ENCODE peak calls at places on chromosomes 6 and 20, in nine cellular contexts. F, J, U, C, Q, X, O, S and Y are unnamed samples.

GRCh38 chr6:157821342-157822033 is 1.6 kb upstream of the SNX9 start:
- DNase-seq in O (no peak), F (no peak), X (no peak), Q (no peak), J (no peak), C (no peak), S (peak; percentile 40), U (no peak), Y (no peak)

GRCh38 chr6:108242259-108242658 is 18.6 kb downstream of the SNX3 start:
- DNase-seq in S (no peak), U (no peak), X (no peak), O (no peak), F (no peak), J (no peak), C (no peak), Q (no peak), Y (no peak)

GRCh38 chr6:7725849-7726415 is at the start of gene BMP6:
- DNase-seq in C (peak; percentile 90), O (peak; percentile 71), U (peak; percentile 87), J (peak; percentile 90), F (peak; percentile 95), Q (peak; percentile 88), S (peak; percentile 79), X (peak; percentile 71), Y (peak; percentile 81)

GRCh38 chr20:23867152-23867776 is 12.3 kb downstream of the CST5 start:
- DNase-seq in S (no peak), X (no peak), J (no peak), C (no peak), U (no peak), O (no peak), F (no peak), Q (no peak), Y (no peak)

GRCh38 chr6:130671119-130672104 is 155.8 kb upstream of the SMLR1 start:
- DNase-seq in S (peak; percentile 15), U (peak; percentile 73), J (peak; percentile 25), C (peak; percentile 16), Q (no peak), X (no peak), F (no peak), O (peak; percentile 56), Y (peak; percentile 39)

GRCh38 chr20:835220-836045 is 1.9 kb downstream of the FAM110A start:
- DNase-seq in S (no peak), J (peak; percentile 74), U (peak; percentile 70), Q (no peak), O (no peak), F (peak; percentile 86), C (peak; percentile 94), X (no peak), Y (no peak)

GRCh38 chr6:137904822-137905617 is 38.0 kb downstream of the TNFAIP3 start:
- DNase-seq in S (no peak), J (no peak), U (no peak), O (no peak), C (no peak), X (no peak), Q (peak; percentile 36), F (no peak), Y (peak; percentile 23)

GRCh38 chr6:122956376-122956775 is 39.7 kb upstream of the CLVS2 start:
- DNase-seq in X (no peak), Q (no peak), J (no peak), S (no peak), O (no peak), F (no peak), C (no peak), U (no peak), Y (no peak)

GRCh38 chr6:8530775-8531435 is 95.6 kb upstream of the SLC35B3 start:
- DNase-seq in J (no peak), Q (no peak), S (no peak), F (no peak), X (no peak), C (peak; percentile 9), O (no peak), U (no peak), Y (no peak)

GRCh38 chr6:147949981-147950622 is 392.5 kb upstream of the SASH1 start:
- DNase-seq in S (peak; percentile 35), O (no peak), Q (no peak), X (no peak), J (no peak), F (no peak), U (no peak), C (no peak), Y (no peak)

GRCh38 chr6:107731422-107732319 is 92.4 kb downstream of the SCML4 start:
- DNase-seq in Q (peak; percentile 46), O (no peak), X (no peak), C (no peak), U (no peak), F (no peak), S (no peak), J (no peak), Y (no peak)

GRCh38 chr6:40721252-40721936 is 134.2 kb upstream of the LRFN2 start:
- DNase-seq in Q (no peak), J (no peak), X (no peak), S (no peak), F (no peak), U (no peak), O (no peak), C (no peak), Y (no peak)

GRCh38 chr6:84065718-84066290 is 32.2 kb downstream of the MRAP2 start:
- DNase-seq in Q (no peak), F (no peak), S (peak; percentile 5), X (no peak), C (no peak), J (no peak), U (no peak), O (no peak), Y (no peak)

GRCh38 chr6:35298625-35299140 is 1.1 kb downstream of the DEF6 start:
- DNase-seq in O (no peak), X (no peak), J (no peak), F (no peak), S (no peak), U (no peak), Q (no peak), C (no peak), Y (no peak)

GRCh38 chr6:35300848-35301247 is 3.2 kb downstream of the DEF6 start:
- DNase-seq in C (no peak), J (no peak), S (no peak), O (no peak), U (no peak), F (peak; percentile 85), X (no peak), Q (no peak), Y (no peak)

GRCh38 chr6:35297541-35298481 is at the start of gene DEF6:
- DNase-seq in S (peak; percentile 82), C (peak; percentile 66), X (peak; percentile 81), U (peak; percentile 77), F (peak; percentile 97), J (peak; percentile 85), O (peak; percentile 64), Q (peak; percentile 89), Y (peak; percentile 80)

GRCh38 chr6:35296931-35297330 is 687 bp upstream of the DEF6 start:
- DNase-seq in X (no peak), O (no peak), S (no peak), F (no peak), U (no peak), C (no peak), Q (no peak), J (no peak), Y (no peak)

DNA sequence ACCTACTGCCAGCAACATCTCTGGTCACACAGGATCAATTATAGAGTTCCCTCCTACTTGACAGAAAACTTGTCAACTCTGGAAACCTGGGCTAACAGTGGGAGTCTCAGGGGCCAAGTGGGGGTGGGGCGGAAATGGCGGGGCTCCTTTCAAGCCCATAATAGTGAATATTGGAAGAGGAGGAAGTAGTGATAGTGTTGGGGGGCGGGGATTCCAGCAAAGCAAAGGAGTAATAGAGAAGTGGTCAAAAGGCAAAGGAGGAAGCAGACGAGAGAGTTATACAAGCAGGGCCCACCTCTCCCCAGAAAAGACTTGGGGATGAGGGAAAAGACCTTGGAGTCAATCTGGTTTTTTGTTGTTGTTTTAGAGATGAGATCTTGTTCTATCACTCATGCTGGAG is 2.1 kb downstream of the DEF6 start:
- DNase-seq in X (no peak), J (peak; percentile 55), Q (peak; percentile 64), F (peak; percentile 84), O (peak; percentile 48), S (no peak), U (no peak), C (peak; percentile 46), Y (no peak)
- H3K4me3 ChIP-seq in X (no peak overlapping the region), J (no peak overlapping the region), Q (no peak overlapping the region), F (peak overlapping the region; percentile 58), O (no peak overlapping the region), S (no peak overlapping the region), U (no peak overlapping the region), C (no peak overlapping the region), Y (no peak overlapping the region)

DNA sequence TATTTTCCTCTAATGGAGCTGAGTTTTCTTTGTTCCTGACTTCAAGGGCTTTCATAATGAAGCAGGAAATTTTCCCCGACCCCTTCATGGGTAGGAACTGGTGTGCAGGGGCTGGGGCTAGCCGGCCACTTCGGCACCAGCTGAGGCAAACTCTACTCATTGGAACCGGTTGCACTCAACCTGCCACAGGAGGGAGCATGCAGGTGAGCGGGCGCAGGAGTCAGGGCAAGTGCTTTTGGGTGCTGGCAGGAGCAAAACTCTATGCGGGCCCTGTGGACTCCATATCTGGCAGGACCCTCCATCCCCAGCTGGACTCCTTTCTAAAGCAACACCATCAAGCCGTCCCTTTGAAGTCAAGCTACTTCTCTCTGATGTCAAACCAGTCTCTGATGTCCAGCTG is 244.2 kb downstream of the EPM2A start:
- DNase-seq in X (no peak), Q (no peak), S (no peak), C (no peak), F (no peak), O (no peak), J (no peak), U (no peak), Y (no peak)
- TF ChIP-seq CTCF in X (no peak), Q (no peak), S (no peak), C (no peak), F (no peak), O (no peak), J (no peak), U (no peak), Y (no peak)

DNA sequence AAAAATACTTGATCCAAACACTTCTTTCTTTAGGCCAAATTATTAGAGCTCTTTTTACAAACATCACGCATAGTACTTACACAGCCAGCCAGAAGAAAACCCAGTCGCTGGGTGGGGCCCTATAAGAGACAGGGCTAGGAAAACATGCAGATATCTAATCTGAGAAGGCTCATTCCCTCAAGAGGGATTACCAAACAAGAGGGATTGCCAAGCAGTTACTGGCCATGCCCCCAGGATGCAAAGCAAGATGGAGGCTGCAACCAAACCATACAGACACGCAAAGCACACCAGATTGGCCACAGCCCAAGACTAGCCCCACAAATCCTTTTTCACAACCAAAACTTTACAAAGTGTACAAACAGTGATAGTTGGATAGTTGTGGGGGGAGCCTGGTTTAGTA is 1235.4 kb upstream of the GJE1 start:
- DNase-seq in U (no peak), O (no peak), F (no peak), J (no peak), Q (no peak), C (no peak), S (no peak), X (no peak), Y (no peak)
- TF ChIP-seq POLR2A in U (no peak), O (no peak), F (no peak), J (no peak), Q (no peak), C (no peak), S (no peak), X (no peak), Y (no peak)

DNA sequence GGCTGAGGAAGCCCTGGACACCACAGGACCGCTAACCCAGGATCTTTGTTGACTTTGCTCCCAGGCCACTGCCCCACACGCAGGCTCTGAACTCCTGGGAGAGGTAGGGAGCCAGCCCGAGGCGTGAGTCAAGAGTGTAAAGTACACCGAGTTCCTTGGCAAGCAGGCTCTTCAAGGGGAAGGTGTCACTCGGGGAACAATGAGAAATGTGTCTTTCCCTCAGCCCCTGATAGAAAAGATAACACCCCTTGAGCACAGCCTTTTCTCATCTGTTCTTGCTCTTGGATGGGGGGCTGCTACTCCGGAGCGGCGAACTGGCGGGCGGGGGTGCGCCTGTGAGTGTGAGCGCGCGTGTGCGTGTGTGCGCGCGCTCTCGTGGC is 460 bp upstream of the EDN3 start:
- DNase-seq in S (no peak), U (no peak), J (no peak), F (no peak), C (no peak), Q (peak; percentile 86), X (no peak), O (no peak), Y (peak; percentile 44)
- H3K4me3 ChIP-seq in S (no peak overlapping the region), U (no peak overlapping the region), J (no peak overlapping the region), F (no peak overlapping the region), C (no peak overlapping the region), Q (peak overlapping the region; percentile 49), X (no peak overlapping the region), O (no peak overlapping the region), Y (no peak overlapping the region)